ENCODE peak calls at places on chromosomes 4 and X, in eight cellular contexts. One of them, this sample, is unnamed.

GRCh38 chr4:13750594-13750993 is 123.1 kb upstream of the BOD1L1 start:
- DNase-seq in T47D: no peak
- DNase-seq in NCI-H510A treated with DMSO at 0.1 percent for 48 hours: no peak
- DNase-seq in ovary: no peak
- DNase-seq in fibroblast of pulmonary artery: no peak
- DNase-seq in GM06990: no peak
- DNase-seq in HFF-Myc: no peak
- DNase-seq in astrocyte of the hippocampus: no peak
- DNase-seq in this sample: no peak

GRCh38 chr4:3821580-3822229 is 55.5 kb downstream of the ADRA2C start:
- DNase-seq in T47D: no peak
- DNase-seq in NCI-H510A treated with DMSO at 0.1 percent for 48 hours: no peak
- DNase-seq in ovary: no peak
- DNase-seq in fibroblast of pulmonary artery: no peak
- DNase-seq in GM06990: no peak
- DNase-seq in HFF-Myc: no peak
- DNase-seq in astrocyte of the hippocampus: no peak
- DNase-seq in this sample: no peak

GRCh38 chr4:29852537-29852936 is 867.6 kb upstream of the PCDH7 start:
- DNase-seq in T47D: no peak
- DNase-seq in NCI-H510A treated with DMSO at 0.1 percent for 48 hours: peak; percentile 35
- DNase-seq in ovary: no peak
- DNase-seq in fibroblast of pulmonary artery: no peak
- DNase-seq in GM06990: no peak
- DNase-seq in HFF-Myc: no peak
- DNase-seq in astrocyte of the hippocampus: no peak
- DNase-seq in this sample: no peak

GRCh38 chrX:1462596-1463251 is 10.0 kb upstream of the ASMTL start:
- DNase-seq in T47D: no peak
- DNase-seq in NCI-H510A treated with DMSO at 0.1 percent for 48 hours: no peak
- DNase-seq in ovary: no peak
- DNase-seq in fibroblast of pulmonary artery: peak; percentile 95
- DNase-seq in GM06990: no peak
- DNase-seq in HFF-Myc: no peak
- DNase-seq in astrocyte of the hippocampus: peak; percentile 66
- DNase-seq in this sample: peak; percentile 16

GRCh38 chr4:20193522-20193902 is 58.2 kb upstream of the SLIT2 start:
- DNase-seq in T47D: no peak
- DNase-seq in NCI-H510A treated with DMSO at 0.1 percent for 48 hours: no peak
- DNase-seq in ovary: no peak
- DNase-seq in fibroblast of pulmonary artery: peak; percentile 39
- DNase-seq in GM06990: no peak
- DNase-seq in HFF-Myc: peak; percentile 11
- DNase-seq in astrocyte of the hippocampus: peak; percentile 5
- DNase-seq in this sample: no peak

GRCh38 chr4:109730294-109731051 is 603 bp upstream of the PLA2G12A start:
- DNase-seq in T47D: peak; percentile 58
- DNase-seq in NCI-H510A treated with DMSO at 0.1 percent for 48 hours: peak; percentile 70
- DNase-seq in ovary: peak; percentile 69
- DNase-seq in fibroblast of pulmonary artery: peak; percentile 58
- DNase-seq in GM06990: peak; percentile 70
- DNase-seq in HFF-Myc: peak; percentile 17
- DNase-seq in astrocyte of the hippocampus: peak; percentile 73
- DNase-seq in this sample: peak; percentile 51

GRCh38 chrX:130378008-130378669 is 7.3 kb downstream of the GPR119 start:
- DNase-seq in T47D: no peak
- DNase-seq in NCI-H510A treated with DMSO at 0.1 percent for 48 hours: no peak
- DNase-seq in ovary: no peak
- DNase-seq in fibroblast of pulmonary artery: no peak
- DNase-seq in GM06990: no peak
- DNase-seq in HFF-Myc: no peak
- DNase-seq in astrocyte of the hippocampus: no peak
- DNase-seq in this sample: no peak

GRCh38 chrX:119605398-119605738 is 856 bp downstream of the NKRF start:
- DNase-seq in T47D: no peak
- DNase-seq in NCI-H510A treated with DMSO at 0.1 percent for 48 hours: no peak
- DNase-seq in ovary: peak; percentile 39
- DNase-seq in fibroblast of pulmonary artery: no peak
- DNase-seq in GM06990: no peak
- DNase-seq in HFF-Myc: no peak
- DNase-seq in astrocyte of the hippocampus: no peak
- DNase-seq in this sample: no peak

GRCh38 chr4:116400480-116400879 is 684.9 kb downstream of the TRAM1L1 start:
- DNase-seq in T47D: no peak
- DNase-seq in NCI-H510A treated with DMSO at 0.1 percent for 48 hours: no peak
- DNase-seq in ovary: no peak
- DNase-seq in fibroblast of pulmonary artery: no peak
- DNase-seq in GM06990: no peak
- DNase-seq in HFF-Myc: no peak
- DNase-seq in astrocyte of the hippocampus: peak; percentile 3
- DNase-seq in this sample: no peak

GRCh38 chr4:86542319-86543027 is 51.6 kb upstream of the PTPN13 start:
- DNase-seq in T47D: no peak
- DNase-seq in NCI-H510A treated with DMSO at 0.1 percent for 48 hours: no peak
- DNase-seq in ovary: no peak
- DNase-seq in fibroblast of pulmonary artery: no peak
- DNase-seq in GM06990: no peak
- DNase-seq in HFF-Myc: no peak
- DNase-seq in astrocyte of the hippocampus: no peak
- DNase-seq in this sample: no peak

GRCh38 chr4:70788733-70789132 is 51.0 kb downstream of the GRSF1 start:
- DNase-seq in T47D: no peak
- DNase-seq in NCI-H510A treated with DMSO at 0.1 percent for 48 hours: no peak
- DNase-seq in ovary: no peak
- DNase-seq in fibroblast of pulmonary artery: no peak
- DNase-seq in GM06990: no peak
- DNase-seq in HFF-Myc: no peak
- DNase-seq in astrocyte of the hippocampus: no peak
- DNase-seq in this sample: no peak

GRCh38 chrX:45851434-45851991 is 650.8 kb upstream of the DIPK2B start:
- DNase-seq in T47D: no peak
- DNase-seq in NCI-H510A treated with DMSO at 0.1 percent for 48 hours: peak; percentile 30
- DNase-seq in ovary: peak; percentile 48
- DNase-seq in fibroblast of pulmonary artery: no peak
- DNase-seq in GM06990: no peak
- DNase-seq in HFF-Myc: no peak
- DNase-seq in astrocyte of the hippocampus: peak; percentile 76
- DNase-seq in this sample: no peak

GRCh38 chrX:115147220-115147619 is 42.0 kb upstream of the RBMXL3 start:
- DNase-seq in T47D: peak; percentile 0
- DNase-seq in NCI-H510A treated with DMSO at 0.1 percent for 48 hours: peak; percentile 13
- DNase-seq in ovary: no peak
- DNase-seq in fibroblast of pulmonary artery: peak; percentile 45
- DNase-seq in GM06990: no peak
- DNase-seq in HFF-Myc: no peak
- DNase-seq in astrocyte of the hippocampus: peak; percentile 6
- DNase-seq in this sample: no peak

GRCh38 chr4:184039963-184040383 is 134.9 kb downstream of the STOX2 start:
- DNase-seq in T47D: no peak
- DNase-seq in NCI-H510A treated with DMSO at 0.1 percent for 48 hours: no peak
- DNase-seq in ovary: peak; percentile 50
- DNase-seq in fibroblast of pulmonary artery: no peak
- DNase-seq in GM06990: no peak
- DNase-seq in HFF-Myc: no peak
- DNase-seq in astrocyte of the hippocampus: peak; percentile 23
- DNase-seq in this sample: no peak

GRCh38 chrX:13498220-13498619 is 71.2 kb upstream of the EGFL6 start:
- DNase-seq in T47D: no peak
- DNase-seq in NCI-H510A treated with DMSO at 0.1 percent for 48 hours: no peak
- DNase-seq in ovary: no peak
- DNase-seq in fibroblast of pulmonary artery: no peak
- DNase-seq in GM06990: no peak
- DNase-seq in HFF-Myc: no peak
- DNase-seq in astrocyte of the hippocampus: no peak
- DNase-seq in this sample: no peak

GRCh38 chr4:165288639-165289428 is 38.6 kb upstream of the MSMO1 start:
- DNase-seq in T47D: no peak
- DNase-seq in NCI-H510A treated with DMSO at 0.1 percent for 48 hours: no peak
- DNase-seq in ovary: no peak
- DNase-seq in fibroblast of pulmonary artery: peak; percentile 91
- DNase-seq in GM06990: no peak
- DNase-seq in HFF-Myc: peak; percentile 27
- DNase-seq in astrocyte of the hippocampus: peak; percentile 16
- DNase-seq in this sample: no peak

GRCh38 chr4:162061214-162061613 is 102.6 kb downstream of the FSTL5 start:
- DNase-seq in T47D: no peak
- DNase-seq in NCI-H510A treated with DMSO at 0.1 percent for 48 hours: no peak
- DNase-seq in ovary: no peak
- DNase-seq in fibroblast of pulmonary artery: no peak
- DNase-seq in GM06990: no peak
- DNase-seq in HFF-Myc: no peak
- DNase-seq in astrocyte of the hippocampus: peak; percentile 40
- DNase-seq in this sample: no peak

GRCh38 chr4:48943387-48943786 is 36.8 kb upstream of the OCIAD2 start:
- DNase-seq in T47D: peak; percentile 68
- DNase-seq in NCI-H510A treated with DMSO at 0.1 percent for 48 hours: no peak
- DNase-seq in ovary: no peak
- DNase-seq in fibroblast of pulmonary artery: no peak
- DNase-seq in GM06990: no peak
- DNase-seq in HFF-Myc: no peak
- DNase-seq in astrocyte of the hippocampus: no peak
- DNase-seq in this sample: no peak

GRCh38 chr4:77174426-77174825 is 17.4 kb downstream of the CCNG2 start:
- DNase-seq in T47D: no peak
- DNase-seq in NCI-H510A treated with DMSO at 0.1 percent for 48 hours: no peak
- DNase-seq in ovary: no peak
- DNase-seq in fibroblast of pulmonary artery: no peak
- DNase-seq in GM06990: no peak
- DNase-seq in HFF-Myc: no peak
- DNase-seq in astrocyte of the hippocampus: no peak
- DNase-seq in this sample: no peak

GRCh38 chr4:154928640-154929257 is 147.7 kb downstream of the RBM46 start:
- DNase-seq in T47D: peak; percentile 57
- DNase-seq in NCI-H510A treated with DMSO at 0.1 percent for 48 hours: peak; percentile 5
- DNase-seq in ovary: no peak
- DNase-seq in fibroblast of pulmonary artery: peak; percentile 71
- DNase-seq in GM06990: no peak
- DNase-seq in HFF-Myc: peak; percentile 14
- DNase-seq in astrocyte of the hippocampus: peak; percentile 36
- DNase-seq in this sample: peak; percentile 29

GRCh38 chr4:130403221-130403620 is 1307.3 kb downstream of the C4orf33 start:
- DNase-seq in T47D: no peak
- DNase-seq in NCI-H510A treated with DMSO at 0.1 percent for 48 hours: no peak
- DNase-seq in ovary: no peak
- DNase-seq in fibroblast of pulmonary artery: no peak
- DNase-seq in GM06990: no peak
- DNase-seq in HFF-Myc: no peak
- DNase-seq in astrocyte of the hippocampus: no peak
- DNase-seq in this sample: no peak

GRCh38 chr4:105243446-105243845 is 96.8 kb downstream of the TET2 start:
- DNase-seq in T47D: no peak
- DNase-seq in NCI-H510A treated with DMSO at 0.1 percent for 48 hours: no peak
- DNase-seq in ovary: no peak
- DNase-seq in fibroblast of pulmonary artery: no peak
- DNase-seq in GM06990: no peak
- DNase-seq in HFF-Myc: no peak
- DNase-seq in astrocyte of the hippocampus: no peak
- DNase-seq in this sample: no peak

GRCh38 chr4:122665148-122665547 is 44.3 kb upstream of the IL21 start:
- DNase-seq in T47D: no peak
- DNase-seq in NCI-H510A treated with DMSO at 0.1 percent for 48 hours: no peak
- DNase-seq in ovary: no peak
- DNase-seq in fibroblast of pulmonary artery: peak; percentile 31
- DNase-seq in GM06990: no peak
- DNase-seq in HFF-Myc: no peak
- DNase-seq in astrocyte of the hippocampus: peak; percentile 46
- DNase-seq in this sample: no peak

GRCh38 chr4:26077840-26078239 is 163.8 kb downstream of the SMIM20 start:
- DNase-seq in T47D: no peak
- DNase-seq in NCI-H510A treated with DMSO at 0.1 percent for 48 hours: no peak
- DNase-seq in ovary: no peak
- DNase-seq in fibroblast of pulmonary artery: no peak
- DNase-seq in GM06990: no peak
- DNase-seq in HFF-Myc: no peak
- DNase-seq in astrocyte of the hippocampus: no peak
- DNase-seq in this sample: no peak

GRCh38 chrX:152637649-152638442 is at the start of gene GABRQ:
- DNase-seq in T47D: peak; percentile 46
- DNase-seq in NCI-H510A treated with DMSO at 0.1 percent for 48 hours: peak; percentile 67
- DNase-seq in ovary: no peak
- DNase-seq in fibroblast of pulmonary artery: peak; percentile 1
- DNase-seq in GM06990: no peak
- DNase-seq in HFF-Myc: no peak
- DNase-seq in astrocyte of the hippocampus: peak; percentile 84
- DNase-seq in this sample: no peak

GRCh38 chr4:146379744-146380143 is 142.0 kb downstream of the SLC10A7 start:
- DNase-seq in T47D: no peak
- DNase-seq in NCI-H510A treated with DMSO at 0.1 percent for 48 hours: no peak
- DNase-seq in ovary: no peak
- DNase-seq in fibroblast of pulmonary artery: peak; percentile 29
- DNase-seq in GM06990: no peak
- DNase-seq in HFF-Myc: no peak
- DNase-seq in astrocyte of the hippocampus: no peak
- DNase-seq in this sample: no peak

GRCh38 chr4:123055943-123056342 is 133.5 kb upstream of the NUDT6 start:
- DNase-seq in T47D: no peak
- DNase-seq in NCI-H510A treated with DMSO at 0.1 percent for 48 hours: no peak
- DNase-seq in ovary: no peak
- DNase-seq in fibroblast of pulmonary artery: no peak
- DNase-seq in GM06990: no peak
- DNase-seq in HFF-Myc: no peak
- DNase-seq in astrocyte of the hippocampus: no peak
- DNase-seq in this sample: no peak

GRCh38 chr4:24328300-24328699 is 256.1 kb downstream of the DHX15 start:
- DNase-seq in T47D: no peak
- DNase-seq in NCI-H510A treated with DMSO at 0.1 percent for 48 hours: no peak
- DNase-seq in ovary: no peak
- DNase-seq in fibroblast of pulmonary artery: no peak
- DNase-seq in GM06990: no peak
- DNase-seq in HFF-Myc: no peak
- DNase-seq in astrocyte of the hippocampus: no peak
- DNase-seq in this sample: no peak

GRCh38 chr4:22237155-22237751 is 278.6 kb downstream of the ADGRA3 start:
- DNase-seq in T47D: peak; percentile 41
- DNase-seq in NCI-H510A treated with DMSO at 0.1 percent for 48 hours: no peak
- DNase-seq in ovary: peak; percentile 40
- DNase-seq in fibroblast of pulmonary artery: peak; percentile 8
- DNase-seq in GM06990: no peak
- DNase-seq in HFF-Myc: no peak
- DNase-seq in astrocyte of the hippocampus: no peak
- DNase-seq in this sample: no peak

GRCh38 chrX:95885074-95885473 is 799.6 kb upstream of the DIAPH2 start:
- DNase-seq in T47D: no peak
- DNase-seq in NCI-H510A treated with DMSO at 0.1 percent for 48 hours: no peak
- DNase-seq in ovary: no peak
- DNase-seq in fibroblast of pulmonary artery: peak; percentile 80
- DNase-seq in GM06990: no peak
- DNase-seq in HFF-Myc: no peak
- DNase-seq in astrocyte of the hippocampus: peak; percentile 35
- DNase-seq in this sample: no peak

GRCh38 chr4:78987683-78988082 is 48.4 kb upstream of the PAQR3 start:
- DNase-seq in T47D: no peak
- DNase-seq in NCI-H510A treated with DMSO at 0.1 percent for 48 hours: no peak
- DNase-seq in ovary: no peak
- DNase-seq in fibroblast of pulmonary artery: no peak
- DNase-seq in GM06990: no peak
- DNase-seq in HFF-Myc: no peak
- DNase-seq in astrocyte of the hippocampus: no peak
- DNase-seq in this sample: no peak

GRCh38 chr4:97150966-97151365 is 992.3 kb downstream of the STPG2 start:
- DNase-seq in T47D: no peak
- DNase-seq in NCI-H510A treated with DMSO at 0.1 percent for 48 hours: no peak
- DNase-seq in ovary: no peak
- DNase-seq in fibroblast of pulmonary artery: no peak
- DNase-seq in GM06990: no peak
- DNase-seq in HFF-Myc: no peak
- DNase-seq in astrocyte of the hippocampus: peak; percentile 3
- DNase-seq in this sample: no peak

GRCh38 chrX:18573556-18573955 is 98.4 kb downstream of the RS1 start:
- DNase-seq in T47D: no peak
- DNase-seq in NCI-H510A treated with DMSO at 0.1 percent for 48 hours: no peak
- DNase-seq in ovary: no peak
- DNase-seq in fibroblast of pulmonary artery: no peak
- DNase-seq in GM06990: no peak
- DNase-seq in HFF-Myc: no peak
- DNase-seq in astrocyte of the hippocampus: no peak
- DNase-seq in this sample: no peak

GRCh38 chrX:14533867-14534266 is 4.5 kb downstream of the GLRA2 start:
- DNase-seq in T47D: no peak
- DNase-seq in NCI-H510A treated with DMSO at 0.1 percent for 48 hours: no peak
- DNase-seq in ovary: no peak
- DNase-seq in fibroblast of pulmonary artery: no peak
- DNase-seq in GM06990: no peak
- DNase-seq in HFF-Myc: no peak
- DNase-seq in astrocyte of the hippocampus: no peak
- DNase-seq in this sample: no peak

This sample was measured in amniotic stem cell.